ENCODE peak calls at places on chromosomes 2 and 18, in nine cellular contexts. T is lower lobe of right lung, D is stomach, K is foreskin fibroblast, C is ovary, U is fibroblast of mammary gland, Y is HCT116, S is AG09309, J is cardiac muscle cell. W is an unnamed sample.
A peak's percentile ranks its signal among the peaks of the same experiment; 100 is the strongest.

GRCh38 chr2:53672881-53673522 is 94.6 kb upstream of the CHAC2 start:
- DNase-seq in T (no peak), D (no peak), K (peak; percentile 36), C (no peak), U (peak; percentile 27), Y (no peak), S (no peak), J (peak; percentile 4), W (no peak)

GRCh38 chr2:237691200-237691907 is 64.0 kb downstream of the LRRFIP1 start:
- DNase-seq in T (no peak), D (no peak), K (no peak), C (peak; percentile 52), U (no peak), Y (no peak), S (no peak), J (no peak), W (no peak)

GRCh38 chr2:407630-408029 is 119.7 kb upstream of the ALKAL2 start:
- DNase-seq in T (no peak), D (no peak), K (no peak), C (no peak), U (no peak), Y (no peak), S (no peak), J (no peak), W (no peak)

GRCh38 chr2:12321886-12322285 is 394.9 kb upstream of the TRIB2 start:
- DNase-seq in T (no peak), D (no peak), K (no peak), C (no peak), U (peak; percentile 66), Y (no peak), S (no peak), J (peak; percentile 40), W (no peak)

GRCh38 chr2:21220930-21221329 is 97.2 kb downstream of the TDRD15 start:
- DNase-seq in T (no peak), D (peak; percentile 25), K (no peak), C (no peak), U (no peak), Y (no peak), S (no peak), J (peak; percentile 2), W (no peak)

GRCh38 chr2:45813003-45813601 is 161.6 kb downstream of the PRKCE start:
- DNase-seq in T (no peak), D (no peak), K (peak; percentile 60), C (peak; percentile 30), U (peak; percentile 63), Y (no peak), S (no peak), J (peak; percentile 60), W (no peak)

GRCh38 chr18:59870623-59871130 is 29.1 kb upstream of the PMAIP1 start:
- DNase-seq in T (no peak), D (no peak), K (peak; percentile 54), C (no peak), U (peak; percentile 47), Y (no peak), S (no peak), J (no peak), W (no peak)

GRCh38 chr2:154455871-154456270 is 242.6 kb upstream of the KCNJ3 start:
- DNase-seq in T (no peak), D (no peak), K (peak; percentile 13), C (no peak), U (peak; percentile 18), Y (no peak), S (no peak), J (peak; percentile 34), W (no peak)

GRCh38 chr18:80046961-80047541 is 12.8 kb downstream of the RBFA start:
- DNase-seq in T (no peak), D (no peak), K (peak; percentile 27), C (no peak), U (peak; percentile 8), Y (no peak), S (no peak), J (no peak), W (no peak)

GRCh38 chr2:19697131-19697530 is 204.7 kb downstream of the TTC32 start:
- DNase-seq in T (no peak), D (no peak), K (no peak), C (no peak), U (no peak), Y (no peak), S (no peak), J (no peak), W (no peak)

GRCh38 chr18:24341361-24341760 is 56.3 kb downstream of the OSBPL1A start:
- DNase-seq in T (no peak), D (no peak), K (no peak), C (no peak), U (no peak), Y (no peak), S (no peak), J (no peak), W (no peak)

GRCh38 chr18:48923746-48924580 is 26.8 kb downstream of the SMAD7 start:
- DNase-seq in T (no peak), D (no peak), K (peak; percentile 70), C (no peak), U (peak; percentile 76), Y (no peak), S (no peak), J (no peak), W (no peak)

GRCh38 chr18:48926420-48926857 is 24.3 kb downstream of the SMAD7 start:
- DNase-seq in T (no peak), D (peak; percentile 58), K (no peak), C (no peak), U (no peak), Y (no peak), S (no peak), J (no peak), W (no peak)

GRCh38 chr18:48922801-48923730 is 27.7 kb downstream of the SMAD7 start:
- DNase-seq in T (peak; percentile 77), D (peak; percentile 58), K (peak; percentile 83), C (peak; percentile 58), U (peak; percentile 78), Y (no peak), S (peak; percentile 85), J (peak; percentile 82), W (no peak)

GRCh38 chr18:48927286-48928080 is 23.3 kb downstream of the SMAD7 start:
- DNase-seq in T (no peak), D (no peak), K (no peak), C (no peak), U (no peak), Y (no peak), S (no peak), J (no peak), W (no peak)

GRCh38 chr18:48924621-48925601 is 25.9 kb downstream of the SMAD7 start:
- DNase-seq in T (no peak), D (no peak), K (no peak), C (no peak), U (no peak), Y (no peak), S (no peak), J (no peak), W (no peak)
- TF ChIP-seq CTCF in T (no peak), D (no peak), K (peak; percentile 2), C (no peak), U (no peak), Y (no peak), S (no peak), J (peak; percentile 5), W (no peak)

GRCh38 chr2:235724964-235725603 is 231.2 kb downstream of the AGAP1 start:
- DNase-seq in T (no peak), D (peak; percentile 72), K (peak; percentile 33), C (peak; percentile 53), U (peak; percentile 35), Y (no peak), S (no peak), J (peak; percentile 7), W (no peak)
- H3K4me3 ChIP-seq in T (no peak overlapping the region), D (no peak overlapping the region), K (no peak overlapping the region), C (no peak overlapping the region), U (no peak overlapping the region), Y (no peak overlapping the region), S (no peak overlapping the region), J (no peak overlapping the region), W (no peak overlapping the region)

GRCh38 chr2:135798275-135798705 is 38.7 kb downstream of the LCT start:
- DNase-seq in T (no peak), D (no peak), K (no peak), C (no peak), U (no peak), Y (no peak), S (no peak), J (no peak), W (no peak)

GRCh38 chr2:135800513-135801460 is 36.2 kb downstream of the LCT start:
- DNase-seq in T (no peak), D (no peak), K (no peak), C (no peak), U (no peak), Y (no peak), S (no peak), J (no peak), W (no peak)

GRCh38 chr2:135797497-135798274 is 39.3 kb downstream of the LCT start:
- DNase-seq in T (peak; percentile 83), D (peak; percentile 78), K (peak; percentile 91), C (peak; percentile 64), U (peak; percentile 83), Y (peak; percentile 54), S (peak; percentile 49), J (peak; percentile 87), W (peak; percentile 43)

GRCh38 chr2:135798762-135799161 is 38.2 kb downstream of the LCT start:
- DNase-seq in T (no peak), D (no peak), K (peak; percentile 42), C (no peak), U (peak; percentile 14), Y (no peak), S (no peak), J (no peak), W (no peak)

GRCh38 chr2:135799738-135800137 is 37.2 kb downstream of the LCT start:
- DNase-seq in T (no peak), D (no peak), K (no peak), C (no peak), U (no peak), Y (no peak), S (no peak), J (no peak), W (no peak)
- TF ChIP-seq CTCF in T (no peak), D (no peak), K (no peak), C (no peak), U (peak; percentile 7), Y (peak; percentile 31), S (no peak), J (no peak), W (peak; percentile 22)

GRCh38 chr2:181456660-181457120 is 496 bp upstream of the ITGA4 start:
- DNase-seq in T (peak; percentile 78), D (peak; percentile 47), K (peak; percentile 66), C (peak; percentile 14), U (peak; percentile 33), Y (no peak), S (no peak), J (peak; percentile 53), W (peak; percentile 84)

GRCh38 chr2:181458881-181459280 is 1.7 kb downstream of the ITGA4 start:
- DNase-seq in T (no peak), D (no peak), K (no peak), C (no peak), U (no peak), Y (no peak), S (no peak), J (no peak), W (no peak)

GRCh38 chr2:181457741-181458425 is 697 bp downstream of the ITGA4 start:
- DNase-seq in T (peak; percentile 63), D (peak; percentile 27), K (peak; percentile 79), C (peak; percentile 12), U (peak; percentile 56), Y (no peak), S (no peak), J (peak; percentile 62), W (peak; percentile 75)

GRCh38 chr2:181454990-181455520 is 2.1 kb upstream of the ITGA4 start:
- DNase-seq in T (no peak), D (no peak), K (no peak), C (no peak), U (no peak), Y (no peak), S (no peak), J (no peak), W (no peak)

GRCh38 chr2:181457121-181457740 is at the start of gene ITGA4:
- DNase-seq in T (peak; percentile 85), D (peak; percentile 66), K (peak; percentile 97), C (peak; percentile 24), U (peak; percentile 70), Y (no peak), S (no peak), J (peak; percentile 87), W (peak; percentile 93)
- H3K4me3 ChIP-seq in T (peak within 1 kb of the TSS; percentile 63), D (peak within 1 kb of the TSS; percentile 55), K (peak within 1 kb of the TSS; percentile 80), C (peak within 1 kb of the TSS; percentile 36), U (peak within 1 kb of the TSS; percentile 77), Y (no peak within 1 kb of the TSS), S (peak within 1 kb of the TSS; percentile 81), J (peak within 1 kb of the TSS; percentile 33), W (peak within 1 kb of the TSS; percentile 82)

W was measured in GM06990.